ENCODE peak calls at places on chromosomes 13 and 19, in six cellular contexts. One of them, this sample, is unnamed.

GRCh38 chr19:21581646-21582045 is 76.2 kb downstream of the ZNF429 start:
- DNase-seq in stimulated activated CD4-positive, alpha-beta T cell treated with anti-CD3 and anti-CD28 coated beads, Interleukin-15, amount 100 ng/mL, for 48 hours: no peak
- DNase-seq in AML-193: no peak
- DNase-seq in CD4-positive, CD25-positive, alpha-beta regulatory T cell: no peak
- DNase-seq in WTC11: no peak
- DNase-seq in anterior cingulate cortex: no peak
- DNase-seq in this sample: no peak

GRCh38 chr13:93753639-93754038 is 527.0 kb downstream of the GPC6 start:
- DNase-seq in stimulated activated CD4-positive, alpha-beta T cell treated with anti-CD3 and anti-CD28 coated beads, Interleukin-15, amount 100 ng/mL, for 48 hours: no peak
- DNase-seq in AML-193: no peak
- DNase-seq in CD4-positive, CD25-positive, alpha-beta regulatory T cell: no peak
- DNase-seq in WTC11: no peak
- DNase-seq in anterior cingulate cortex: no peak
- DNase-seq in this sample: no peak

GRCh38 chr13:38042771-38043170 is 173.2 kb upstream of the TRPC4 start:
- DNase-seq in stimulated activated CD4-positive, alpha-beta T cell treated with anti-CD3 and anti-CD28 coated beads, Interleukin-15, amount 100 ng/mL, for 48 hours: no peak
- DNase-seq in AML-193: no peak
- DNase-seq in CD4-positive, CD25-positive, alpha-beta regulatory T cell: no peak
- DNase-seq in WTC11: no peak
- DNase-seq in anterior cingulate cortex: no peak
- DNase-seq in this sample: no peak

GRCh38 chr19:49196527-49197240 is 39.1 kb downstream of the TRPM4 start:
- DNase-seq in stimulated activated CD4-positive, alpha-beta T cell treated with anti-CD3 and anti-CD28 coated beads, Interleukin-15, amount 100 ng/mL, for 48 hours: no peak
- DNase-seq in AML-193: no peak
- DNase-seq in CD4-positive, CD25-positive, alpha-beta regulatory T cell: no peak
- DNase-seq in WTC11: no peak
- DNase-seq in anterior cingulate cortex: peak; percentile 24
- DNase-seq in this sample: no peak

GRCh38 chr13:107379398-107380155 is 811.6 kb upstream of the ARGLU1 start:
- DNase-seq in stimulated activated CD4-positive, alpha-beta T cell treated with anti-CD3 and anti-CD28 coated beads, Interleukin-15, amount 100 ng/mL, for 48 hours: no peak
- DNase-seq in AML-193: no peak
- DNase-seq in CD4-positive, CD25-positive, alpha-beta regulatory T cell: no peak
- DNase-seq in WTC11: no peak
- DNase-seq in anterior cingulate cortex: no peak
- DNase-seq in this sample: no peak

GRCh38 chr13:40271511-40271910 is 394.9 kb downstream of the FOXO1 start:
- DNase-seq in stimulated activated CD4-positive, alpha-beta T cell treated with anti-CD3 and anti-CD28 coated beads, Interleukin-15, amount 100 ng/mL, for 48 hours: no peak
- DNase-seq in AML-193: no peak
- DNase-seq in CD4-positive, CD25-positive, alpha-beta regulatory T cell: no peak
- DNase-seq in WTC11: peak; percentile 12
- DNase-seq in anterior cingulate cortex: no peak
- DNase-seq in this sample: no peak

GRCh38 chr13:36884235-36884634 is 35.8 kb downstream of the SMAD9 start:
- DNase-seq in stimulated activated CD4-positive, alpha-beta T cell treated with anti-CD3 and anti-CD28 coated beads, Interleukin-15, amount 100 ng/mL, for 48 hours: no peak
- DNase-seq in AML-193: no peak
- DNase-seq in CD4-positive, CD25-positive, alpha-beta regulatory T cell: no peak
- DNase-seq in WTC11: no peak
- DNase-seq in anterior cingulate cortex: no peak
- DNase-seq in this sample: no peak

GRCh38 chr19:49887037-49887652 is 9.5 kb downstream of the IL4I1 start:
- DNase-seq in stimulated activated CD4-positive, alpha-beta T cell treated with anti-CD3 and anti-CD28 coated beads, Interleukin-15, amount 100 ng/mL, for 48 hours: no peak
- DNase-seq in AML-193: no peak
- DNase-seq in CD4-positive, CD25-positive, alpha-beta regulatory T cell: no peak
- DNase-seq in WTC11: no peak
- DNase-seq in anterior cingulate cortex: no peak
- DNase-seq in this sample: no peak

GRCh38 chr13:54733639-54734038 is 1705.0 kb downstream of the OLFM4 start:
- DNase-seq in stimulated activated CD4-positive, alpha-beta T cell treated with anti-CD3 and anti-CD28 coated beads, Interleukin-15, amount 100 ng/mL, for 48 hours: no peak
- DNase-seq in AML-193: no peak
- DNase-seq in CD4-positive, CD25-positive, alpha-beta regulatory T cell: no peak
- DNase-seq in WTC11: peak; percentile 17
- DNase-seq in anterior cingulate cortex: no peak
- DNase-seq in this sample: no peak

GRCh38 chr19:54172764-54173699 is at the start of gene TMC4:
- DNase-seq in stimulated activated CD4-positive, alpha-beta T cell treated with anti-CD3 and anti-CD28 coated beads, Interleukin-15, amount 100 ng/mL, for 48 hours: no peak
- DNase-seq in AML-193: no peak
- DNase-seq in CD4-positive, CD25-positive, alpha-beta regulatory T cell: no peak
- DNase-seq in WTC11: peak; percentile 88
- DNase-seq in anterior cingulate cortex: no peak
- DNase-seq in this sample: no peak

GRCh38 chr19:584240-585001 is 5.3 kb upstream of the HCN2 start:
- DNase-seq in stimulated activated CD4-positive, alpha-beta T cell treated with anti-CD3 and anti-CD28 coated beads, Interleukin-15, amount 100 ng/mL, for 48 hours: no peak
- DNase-seq in AML-193: peak; percentile 32
- DNase-seq in CD4-positive, CD25-positive, alpha-beta regulatory T cell: peak; percentile 65
- DNase-seq in WTC11: peak; percentile 87
- DNase-seq in anterior cingulate cortex: peak; percentile 48
- DNase-seq in this sample: no peak

GRCh38 chr13:107642841-107643240 is 572.5 kb downstream of the LIG4 start:
- DNase-seq in stimulated activated CD4-positive, alpha-beta T cell treated with anti-CD3 and anti-CD28 coated beads, Interleukin-15, amount 100 ng/mL, for 48 hours: no peak
- DNase-seq in AML-193: no peak
- DNase-seq in CD4-positive, CD25-positive, alpha-beta regulatory T cell: no peak
- DNase-seq in WTC11: no peak
- DNase-seq in anterior cingulate cortex: no peak
- DNase-seq in this sample: no peak

GRCh38 chr13:43389573-43389972 is 366.2 kb downstream of the DNAJC15 start:
- DNase-seq in stimulated activated CD4-positive, alpha-beta T cell treated with anti-CD3 and anti-CD28 coated beads, Interleukin-15, amount 100 ng/mL, for 48 hours: no peak
- DNase-seq in AML-193: no peak
- DNase-seq in CD4-positive, CD25-positive, alpha-beta regulatory T cell: no peak
- DNase-seq in WTC11: no peak
- DNase-seq in anterior cingulate cortex: no peak
- DNase-seq in this sample: no peak

GRCh38 chr13:33401238-33401637 is 115.7 kb upstream of the STARD13 start:
- DNase-seq in stimulated activated CD4-positive, alpha-beta T cell treated with anti-CD3 and anti-CD28 coated beads, Interleukin-15, amount 100 ng/mL, for 48 hours: no peak
- DNase-seq in AML-193: no peak
- DNase-seq in CD4-positive, CD25-positive, alpha-beta regulatory T cell: no peak
- DNase-seq in WTC11: no peak
- DNase-seq in anterior cingulate cortex: no peak
- DNase-seq in this sample: no peak

GRCh38 chr19:4969772-4970531 is 1.0 kb downstream of the KDM4B start:
- DNase-seq in stimulated activated CD4-positive, alpha-beta T cell treated with anti-CD3 and anti-CD28 coated beads, Interleukin-15, amount 100 ng/mL, for 48 hours: no peak
- DNase-seq in AML-193: peak; percentile 45
- DNase-seq in CD4-positive, CD25-positive, alpha-beta regulatory T cell: peak; percentile 14
- DNase-seq in WTC11: no peak
- DNase-seq in anterior cingulate cortex: no peak
- DNase-seq in this sample: no peak

GRCh38 chr13:109479991-109480696 is 306.2 kb downstream of the IRS2 start:
- DNase-seq in stimulated activated CD4-positive, alpha-beta T cell treated with anti-CD3 and anti-CD28 coated beads, Interleukin-15, amount 100 ng/mL, for 48 hours: no peak
- DNase-seq in AML-193: no peak
- DNase-seq in CD4-positive, CD25-positive, alpha-beta regulatory T cell: no peak
- DNase-seq in WTC11: no peak
- DNase-seq in anterior cingulate cortex: no peak
- DNase-seq in this sample: no peak

GRCh38 chr13:111216166-111216960 is 101.3 kb downstream of the ARHGEF7 start:
- DNase-seq in stimulated activated CD4-positive, alpha-beta T cell treated with anti-CD3 and anti-CD28 coated beads, Interleukin-15, amount 100 ng/mL, for 48 hours: peak; percentile 2
- DNase-seq in AML-193: no peak
- DNase-seq in CD4-positive, CD25-positive, alpha-beta regulatory T cell: peak; percentile 23
- DNase-seq in WTC11: peak; percentile 65
- DNase-seq in anterior cingulate cortex: no peak
- DNase-seq in this sample: no peak

GRCh38 chr19:45887311-45887710 is 1.4 kb upstream of the IRF2BP1 start:
- DNase-seq in stimulated activated CD4-positive, alpha-beta T cell treated with anti-CD3 and anti-CD28 coated beads, Interleukin-15, amount 100 ng/mL, for 48 hours: no peak
- DNase-seq in AML-193: no peak
- DNase-seq in CD4-positive, CD25-positive, alpha-beta regulatory T cell: no peak
- DNase-seq in WTC11: no peak
- DNase-seq in anterior cingulate cortex: no peak
- DNase-seq in this sample: no peak

GRCh38 chr13:102836471-102836870 is 9.4 kb upstream of the ERCC5 start:
- DNase-seq in stimulated activated CD4-positive, alpha-beta T cell treated with anti-CD3 and anti-CD28 coated beads, Interleukin-15, amount 100 ng/mL, for 48 hours: no peak
- DNase-seq in AML-193: no peak
- DNase-seq in CD4-positive, CD25-positive, alpha-beta regulatory T cell: no peak
- DNase-seq in WTC11: no peak
- DNase-seq in anterior cingulate cortex: no peak
- DNase-seq in this sample: no peak

GRCh38 chr19:44671400-44671799 is at the start of gene CEACAM19:
- DNase-seq in stimulated activated CD4-positive, alpha-beta T cell treated with anti-CD3 and anti-CD28 coated beads, Interleukin-15, amount 100 ng/mL, for 48 hours: no peak
- DNase-seq in AML-193: no peak
- DNase-seq in CD4-positive, CD25-positive, alpha-beta regulatory T cell: no peak
- DNase-seq in WTC11: no peak
- DNase-seq in anterior cingulate cortex: no peak
- DNase-seq in this sample: peak; percentile 83

GRCh38 chr13:107864543-107865460 is 350.5 kb downstream of the LIG4 start:
- DNase-seq in stimulated activated CD4-positive, alpha-beta T cell treated with anti-CD3 and anti-CD28 coated beads, Interleukin-15, amount 100 ng/mL, for 48 hours: no peak
- DNase-seq in AML-193: peak; percentile 26
- DNase-seq in CD4-positive, CD25-positive, alpha-beta regulatory T cell: no peak
- DNase-seq in WTC11: peak; percentile 35
- DNase-seq in anterior cingulate cortex: no peak
- DNase-seq in this sample: no peak

GRCh38 chr13:78323040-78323439 is 280.3 kb downstream of the POU4F1 start:
- DNase-seq in stimulated activated CD4-positive, alpha-beta T cell treated with anti-CD3 and anti-CD28 coated beads, Interleukin-15, amount 100 ng/mL, for 48 hours: no peak
- DNase-seq in AML-193: no peak
- DNase-seq in CD4-positive, CD25-positive, alpha-beta regulatory T cell: no peak
- DNase-seq in WTC11: no peak
- DNase-seq in anterior cingulate cortex: no peak
- DNase-seq in this sample: no peak

GRCh38 chr13:24152292-24153214 is 8.0 kb upstream of the SPATA13 start:
- DNase-seq in stimulated activated CD4-positive, alpha-beta T cell treated with anti-CD3 and anti-CD28 coated beads, Interleukin-15, amount 100 ng/mL, for 48 hours: no peak
- DNase-seq in AML-193: no peak
- DNase-seq in CD4-positive, CD25-positive, alpha-beta regulatory T cell: no peak
- DNase-seq in WTC11: no peak
- DNase-seq in anterior cingulate cortex: no peak
- DNase-seq in this sample: no peak

GRCh38 chr19:6481541-6482342 is at the start of gene DENND1C:
- DNase-seq in stimulated activated CD4-positive, alpha-beta T cell treated with anti-CD3 and anti-CD28 coated beads, Interleukin-15, amount 100 ng/mL, for 48 hours: no peak
- DNase-seq in AML-193: peak; percentile 55
- DNase-seq in CD4-positive, CD25-positive, alpha-beta regulatory T cell: peak; percentile 69
- DNase-seq in WTC11: peak; percentile 61
- DNase-seq in anterior cingulate cortex: no peak
- DNase-seq in this sample: no peak

GRCh38 chr19:52942371-52943133 is 19.3 kb upstream of the ZNF888 start:
- DNase-seq in stimulated activated CD4-positive, alpha-beta T cell treated with anti-CD3 and anti-CD28 coated beads, Interleukin-15, amount 100 ng/mL, for 48 hours: peak; percentile 82
- DNase-seq in AML-193: peak; percentile 59
- DNase-seq in CD4-positive, CD25-positive, alpha-beta regulatory T cell: peak; percentile 96
- DNase-seq in WTC11: peak; percentile 97
- DNase-seq in anterior cingulate cortex: peak; percentile 65
- DNase-seq in this sample: no peak

GRCh38 chr13:113209880-113210421 is 538 bp downstream of the CUL4A start:
- DNase-seq in stimulated activated CD4-positive, alpha-beta T cell treated with anti-CD3 and anti-CD28 coated beads, Interleukin-15, amount 100 ng/mL, for 48 hours: peak; percentile 63
- DNase-seq in AML-193: peak; percentile 49
- DNase-seq in CD4-positive, CD25-positive, alpha-beta regulatory T cell: peak; percentile 81
- DNase-seq in WTC11: peak; percentile 68
- DNase-seq in anterior cingulate cortex: peak; percentile 52
- DNase-seq in this sample: no peak

GRCh38 chr19:42441047-42441440 is 1.7 kb downstream of the CXCL17 start:
- DNase-seq in stimulated activated CD4-positive, alpha-beta T cell treated with anti-CD3 and anti-CD28 coated beads, Interleukin-15, amount 100 ng/mL, for 48 hours: no peak
- DNase-seq in AML-193: peak; percentile 19
- DNase-seq in CD4-positive, CD25-positive, alpha-beta regulatory T cell: no peak
- DNase-seq in WTC11: no peak
- DNase-seq in anterior cingulate cortex: no peak
- DNase-seq in this sample: peak; percentile 44

GRCh38 chr13:48826039-48826438 is 149.7 kb upstream of the FNDC3A start:
- DNase-seq in stimulated activated CD4-positive, alpha-beta T cell treated with anti-CD3 and anti-CD28 coated beads, Interleukin-15, amount 100 ng/mL, for 48 hours: no peak
- DNase-seq in AML-193: no peak
- DNase-seq in CD4-positive, CD25-positive, alpha-beta regulatory T cell: no peak
- DNase-seq in WTC11: peak; percentile 13
- DNase-seq in anterior cingulate cortex: no peak
- DNase-seq in this sample: no peak

GRCh38 chr13:79297128-79297527 is 108.9 kb downstream of the RBM26 start:
- DNase-seq in stimulated activated CD4-positive, alpha-beta T cell treated with anti-CD3 and anti-CD28 coated beads, Interleukin-15, amount 100 ng/mL, for 48 hours: no peak
- DNase-seq in AML-193: no peak
- DNase-seq in CD4-positive, CD25-positive, alpha-beta regulatory T cell: no peak
- DNase-seq in WTC11: no peak
- DNase-seq in anterior cingulate cortex: no peak
- DNase-seq in this sample: no peak

GRCh38 chr19:49133621-49134454 is 14.5 kb downstream of the PPFIA3 start:
- DNase-seq in stimulated activated CD4-positive, alpha-beta T cell treated with anti-CD3 and anti-CD28 coated beads, Interleukin-15, amount 100 ng/mL, for 48 hours: no peak
- DNase-seq in AML-193: no peak
- DNase-seq in CD4-positive, CD25-positive, alpha-beta regulatory T cell: no peak
- DNase-seq in WTC11: peak; percentile 90
- DNase-seq in anterior cingulate cortex: no peak
- DNase-seq in this sample: no peak

GRCh38 chr13:27636624-27637288 is 15.1 kb downstream of the POLR1D start:
- DNase-seq in stimulated activated CD4-positive, alpha-beta T cell treated with anti-CD3 and anti-CD28 coated beads, Interleukin-15, amount 100 ng/mL, for 48 hours: no peak
- DNase-seq in AML-193: no peak
- DNase-seq in CD4-positive, CD25-positive, alpha-beta regulatory T cell: peak; percentile 6
- DNase-seq in WTC11: no peak
- DNase-seq in anterior cingulate cortex: no peak
- DNase-seq in this sample: no peak

GRCh38 chr19:55460670-55461258 is 678 bp downstream of the ISOC2 start:
- DNase-seq in stimulated activated CD4-positive, alpha-beta T cell treated with anti-CD3 and anti-CD28 coated beads, Interleukin-15, amount 100 ng/mL, for 48 hours: no peak
- DNase-seq in AML-193: peak; percentile 29
- DNase-seq in CD4-positive, CD25-positive, alpha-beta regulatory T cell: no peak
- DNase-seq in WTC11: peak; percentile 97
- DNase-seq in anterior cingulate cortex: peak; percentile 33
- DNase-seq in this sample: no peak

GRCh38 chr19:32824906-32825608 is 44.5 kb downstream of the SLC7A9 start:
- DNase-seq in stimulated activated CD4-positive, alpha-beta T cell treated with anti-CD3 and anti-CD28 coated beads, Interleukin-15, amount 100 ng/mL, for 48 hours: no peak
- DNase-seq in AML-193: no peak
- DNase-seq in CD4-positive, CD25-positive, alpha-beta regulatory T cell: no peak
- DNase-seq in WTC11: no peak
- DNase-seq in anterior cingulate cortex: no peak
- DNase-seq in this sample: no peak

GRCh38 chr19:17379221-17379631 is 2.1 kb upstream of the PLVAP start:
- DNase-seq in stimulated activated CD4-positive, alpha-beta T cell treated with anti-CD3 and anti-CD28 coated beads, Interleukin-15, amount 100 ng/mL, for 48 hours: no peak
- DNase-seq in AML-193: no peak
- DNase-seq in CD4-positive, CD25-positive, alpha-beta regulatory T cell: no peak
- DNase-seq in WTC11: peak; percentile 53
- DNase-seq in anterior cingulate cortex: no peak
- DNase-seq in this sample: no peak

GRCh38 chr19:48502720-48503018 is 9.0 kb downstream of the LMTK3 start:
- DNase-seq in stimulated activated CD4-positive, alpha-beta T cell treated with anti-CD3 and anti-CD28 coated beads, Interleukin-15, amount 100 ng/mL, for 48 hours: no peak
- DNase-seq in AML-193: no peak
- DNase-seq in CD4-positive, CD25-positive, alpha-beta regulatory T cell: no peak
- DNase-seq in WTC11: no peak
- DNase-seq in anterior cingulate cortex: no peak
- DNase-seq in this sample: no peak

GRCh38 chr19:7507884-7508283 is 8.0 kb upstream of the ZNF358 start:
- DNase-seq in stimulated activated CD4-positive, alpha-beta T cell treated with anti-CD3 and anti-CD28 coated beads, Interleukin-15, amount 100 ng/mL, for 48 hours: no peak
- DNase-seq in AML-193: no peak
- DNase-seq in CD4-positive, CD25-positive, alpha-beta regulatory T cell: no peak
- DNase-seq in WTC11: peak; percentile 96
- DNase-seq in anterior cingulate cortex: no peak
- DNase-seq in this sample: no peak

GRCh38 chr13:40456397-40456958 is 210.0 kb downstream of the FOXO1 start:
- DNase-seq in stimulated activated CD4-positive, alpha-beta T cell treated with anti-CD3 and anti-CD28 coated beads, Interleukin-15, amount 100 ng/mL, for 48 hours: no peak
- DNase-seq in AML-193: no peak
- DNase-seq in CD4-positive, CD25-positive, alpha-beta regulatory T cell: no peak
- DNase-seq in WTC11: no peak
- DNase-seq in anterior cingulate cortex: no peak
- DNase-seq in this sample: no peak

GRCh38 chr19:40610396-40611064 is 9.4 kb downstream of the LTBP4 start:
- DNase-seq in stimulated activated CD4-positive, alpha-beta T cell treated with anti-CD3 and anti-CD28 coated beads, Interleukin-15, amount 100 ng/mL, for 48 hours: no peak
- DNase-seq in AML-193: peak; percentile 46
- DNase-seq in CD4-positive, CD25-positive, alpha-beta regulatory T cell: peak; percentile 79
- DNase-seq in WTC11: no peak
- DNase-seq in anterior cingulate cortex: no peak
- DNase-seq in this sample: no peak